ENCODE peak calls at places on chromosomes 4 and X, in ten cellular contexts. T is mammary epithelial cell, L is heart right ventricle, C is SK-N-SH, U is BJ, Y is hepatocyte, M is cardiac muscle cell, X is prostate gland, Z is AG09309, B is lower lobe of right lung. K is an unnamed sample.

GRCh38 chr4:14749910-14750309 is 252.4 kb upstream of the CPEB2 start:
- DNase-seq in X (peak), T (peak), M (peak), C (peak), U (no peak), B (peak), Y (peak), Z (no peak), L (peak), K (no peak)

GRCh38 chr4:19399001-19399400 is 852.7 kb upstream of the SLIT2 start:
- DNase-seq in B (no peak), M (no peak), L (no peak), T (no peak), X (no peak), C (no peak), Y (no peak), U (no peak), Z (peak), K (no peak)

GRCh38 chrX:129529685-129530281 is 6.5 kb upstream of the SMARCA1 start:
- DNase-seq in C (peak), M (peak), Y (peak), T (peak), Z (no peak), B (no peak), L (no peak), X (no peak), U (no peak), K (no peak)

GRCh38 chrX:64885850-64886249 is 90.4 kb downstream of the ZC4H2 start:
- DNase-seq in L (no peak), B (no peak), Z (no peak), Y (no peak), T (no peak), M (no peak), X (no peak), U (no peak), C (peak), K (no peak)

GRCh38 chrX:18885317-18886004 is 98.5 kb downstream of the PHKA2 start:
- DNase-seq in B (no peak), U (no peak), C (no peak), Z (no peak), L (no peak), X (no peak), M (peak), Y (peak), T (no peak), K (no peak)

GRCh38 chrX:65488496-65488895 is 46.1 kb downstream of the LAS1L start:
- DNase-seq in C (no peak), B (no peak), M (peak), L (no peak), T (no peak), U (peak), Z (no peak), Y (no peak), X (no peak), K (peak)

GRCh38 chr4:153564630-153565525 is 98.7 kb downstream of the TMEM131L start:
- DNase-seq in X (no peak), Y (peak), B (no peak), C (no peak), Z (no peak), U (no peak), T (no peak), M (no peak), L (no peak), K (peak)

GRCh38 chr4:39054497-39054896 is 7.5 kb upstream of the KLHL5 start:
- DNase-seq in C (no peak), U (no peak), Y (no peak), B (no peak), Z (no peak), L (no peak), X (no peak), T (no peak), M (no peak), K (no peak)

GRCh38 chrX:28135378-28136047 is 154.3 kb upstream of the DCAF8L1 start:
- DNase-seq in L (no peak), Y (no peak), C (no peak), T (no peak), Z (no peak), M (peak), U (no peak), X (no peak), B (no peak), K (peak)

GRCh38 chrX:53223955-53224859 is 800 bp downstream of the KDM5C start:
- DNase-seq in L (no peak), Y (peak), T (peak), B (no peak), M (peak), C (peak), U (no peak), Z (peak), X (no peak), K (peak)

GRCh38 chr4:95546866-95547707 is 1.7 kb downstream of the UNC5C start:
- DNase-seq in U (no peak), M (no peak), L (no peak), B (no peak), Y (no peak), T (peak), Z (no peak), X (no peak), C (peak), K (peak)

GRCh38 chr4:140346136-140346535 is 27.3 kb upstream of the SCOC start:
- DNase-seq in L (no peak), C (no peak), Z (no peak), M (no peak), B (no peak), Y (no peak), T (no peak), X (no peak), U (no peak), K (no peak)

GRCh38 chrX:77447339-77448149 is at the start of gene FGF16:
- DNase-seq in L (no peak), B (no peak), M (no peak), C (peak), U (no peak), T (no peak), Y (no peak), Z (no peak), X (no peak), K (peak)

GRCh38 chr4:120692964-120693363 is 229.6 kb downstream of the PRDM5 start:
- DNase-seq in L (no peak), Z (peak), B (no peak), T (peak), M (peak), X (no peak), Y (peak), U (peak), C (no peak), K (peak)

GRCh38 chrX:42028113-42028512 is 104.8 kb upstream of the CASK start:
- DNase-seq in B (no peak), X (no peak), T (no peak), C (peak), L (no peak), M (no peak), Y (peak), U (no peak), Z (no peak), K (no peak)

GRCh38 chrX:116930311-116930710 is 467.5 kb upstream of the CT83 start:
- DNase-seq in T (no peak), L (no peak), M (no peak), U (no peak), C (no peak), X (no peak), B (no peak), Y (no peak), Z (no peak), K (no peak)

GRCh38 chr4:167524091-167524490 is 289.8 kb upstream of the SPOCK3 start:
- DNase-seq in U (no peak), B (no peak), Z (no peak), C (no peak), L (no peak), M (no peak), X (no peak), T (no peak), Y (no peak), K (no peak)

GRCh38 chr4:135239964-135240363 is 1038.4 kb upstream of the PABPC4L start:
- DNase-seq in X (no peak), Y (no peak), T (no peak), B (no peak), C (no peak), Z (no peak), U (no peak), M (no peak), L (no peak), K (no peak)

GRCh38 chrX:115616943-115617563 is 56.1 kb downstream of the PLS3 start:
- DNase-seq in Y (peak), L (no peak), X (no peak), T (peak), C (peak), B (no peak), Z (peak), U (peak), M (peak), K (peak)
- H3K4me3 ChIP-seq in Y (no peak), L (no peak), X (no peak), T (no peak), C (no peak), B (no peak), Z (no peak), U (no peak), M (no peak), K (no peak)

GRCh38 chr4:6474053-6474568 is 1.7 kb upstream of the PPP2R2C start:
- DNase-seq in Z (no peak), M (no peak), Y (no peak), U (no peak), T (no peak), C (peak), X (no peak), L (no peak), B (no peak), K (no peak)
- TF ChIP-seq CTCF in Z (peak), M (peak), Y (peak), U (peak), T (peak), C (no peak), X (no peak), L (no peak), B (no peak), K (peak)

GRCh38 chr4:109728385-109728784 is 1.5 kb downstream of the PLA2G12A start:
- DNase-seq in L (no peak), C (no peak), Y (no peak), T (no peak), B (no peak), Z (no peak), U (no peak), M (no peak), X (no peak), K (no peak)
- H3K4me3 ChIP-seq in L (peak), C (peak), Y (peak), T (peak), B (peak), Z (no peak), U (peak), M (peak), X (no peak), K (peak)

GRCh38 chr4:165118256-165118909 is 5.7 kb upstream of the TMEM192 start:
- DNase-seq in M (no peak), X (no peak), T (no peak), Z (no peak), Y (no peak), C (no peak), L (no peak), B (no peak), U (no peak), K (no peak)

GRCh38 chr4:165115301-165115700 is 2.6 kb upstream of the TMEM192 start:
- DNase-seq in B (no peak), M (no peak), T (peak), U (no peak), X (no peak), L (no peak), Z (no peak), C (no peak), Y (no peak), K (no peak)

GRCh38 chr4:165111906-165112257 is 778 bp downstream of the TMEM192 start:
- DNase-seq in U (no peak), Z (no peak), L (no peak), B (no peak), T (no peak), X (no peak), C (no peak), Y (no peak), M (no peak), K (no peak)

GRCh38 chr4:165106518-165106917 is 6.1 kb downstream of the TMEM192 start:
- DNase-seq in Y (peak), Z (no peak), L (no peak), B (no peak), T (no peak), C (no peak), X (no peak), U (no peak), M (no peak), K (no peak)

DNA sequence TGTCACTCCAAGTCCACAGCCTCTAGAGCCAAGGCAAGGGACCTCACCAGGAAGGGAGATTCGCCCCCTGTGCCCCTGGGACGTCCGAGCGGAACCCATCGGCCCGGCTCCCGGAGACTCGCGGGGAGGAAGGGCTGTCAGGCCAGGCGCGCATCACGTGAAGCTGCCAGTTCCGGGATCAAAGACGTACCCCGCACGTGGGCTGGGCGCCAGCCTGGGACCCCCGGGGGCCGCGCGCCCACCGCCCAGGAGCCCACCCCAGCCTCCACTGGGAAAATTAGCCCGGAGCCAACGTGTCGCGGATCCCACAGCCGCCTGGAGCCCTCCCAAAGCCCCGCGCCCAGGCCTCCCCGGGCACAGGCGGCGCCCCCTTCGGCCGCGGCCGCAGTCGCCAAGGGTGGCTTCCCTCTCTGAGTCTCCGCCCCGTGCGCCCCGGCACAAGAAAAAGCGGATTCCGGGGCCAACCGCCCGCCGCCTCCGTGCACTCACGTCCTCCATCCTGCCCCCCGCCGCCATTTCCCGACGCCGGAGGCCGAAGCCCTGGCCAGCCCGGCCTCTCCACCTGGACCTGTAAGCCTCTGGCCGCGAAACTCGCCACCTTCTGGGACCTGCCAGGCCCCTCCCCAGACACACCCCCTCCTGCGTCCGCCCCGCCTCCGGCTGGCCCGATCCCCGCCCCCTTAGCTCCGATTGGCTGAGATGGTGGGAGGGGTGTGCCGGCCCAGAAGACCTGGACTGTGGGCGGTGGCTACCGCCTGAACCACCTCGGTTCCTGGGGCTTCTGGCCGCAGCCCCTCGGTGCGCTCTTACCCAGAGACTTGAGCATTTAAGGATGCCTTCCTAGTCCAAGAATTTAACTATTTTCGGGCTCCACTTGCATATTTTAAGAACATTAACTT is at the start of gene TMEM192:
- DNase-seq in T (peak), Z (peak), B (peak), L (peak), M (peak), X (peak), C (peak), U (peak), Y (peak), K (peak)
- TF ChIP-seq CTCF in T (peak), Z (peak), B (peak), L (peak), M (peak), X (no peak), C (peak), U (no peak), Y (peak), K (peak)

GRCh38 chrX:124358796-124359386 is 12.5 kb downstream of the SH2D1A start:
- DNase-seq in U (no peak), X (no peak), M (no peak), Y (no peak), C (no peak), T (no peak), Z (no peak), L (no peak), B (no peak), K (no peak)
- H3K4me3 ChIP-seq in U (no peak), X (no peak), M (no peak), Y (no peak), C (no peak), T (no peak), Z (no peak), L (no peak), B (no peak), K (no peak)

DNA sequence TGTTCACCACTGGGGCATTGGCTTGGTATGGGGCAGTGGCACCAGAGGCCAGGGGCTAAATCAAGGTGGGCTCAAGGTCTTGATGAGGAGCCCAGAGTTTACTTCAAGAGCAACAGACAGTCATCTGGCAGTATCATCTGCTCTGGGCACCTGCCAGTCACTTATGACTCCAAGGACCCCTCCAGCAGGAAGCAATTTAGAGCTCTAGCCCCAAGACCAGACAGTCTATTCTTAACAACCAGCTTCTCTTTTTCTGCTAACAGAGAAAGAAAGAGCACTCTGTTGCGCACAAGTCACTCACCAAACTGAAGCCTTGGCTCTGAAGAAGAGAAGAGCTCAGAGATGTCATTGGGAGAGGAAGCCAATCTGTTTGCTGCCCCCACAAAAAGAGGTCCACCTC is 309.2 kb downstream of the HS3ST1 start:
- DNase-seq in C (no peak), Z (no peak), U (no peak), B (no peak), M (no peak), L (no peak), Y (no peak), T (no peak), X (no peak), K (no peak)
- TF ChIP-seq CTCF in C (no peak), Z (no peak), U (no peak), B (no peak), M (no peak), L (no peak), Y (no peak), T (no peak), X (no peak), K (no peak)

DNA sequence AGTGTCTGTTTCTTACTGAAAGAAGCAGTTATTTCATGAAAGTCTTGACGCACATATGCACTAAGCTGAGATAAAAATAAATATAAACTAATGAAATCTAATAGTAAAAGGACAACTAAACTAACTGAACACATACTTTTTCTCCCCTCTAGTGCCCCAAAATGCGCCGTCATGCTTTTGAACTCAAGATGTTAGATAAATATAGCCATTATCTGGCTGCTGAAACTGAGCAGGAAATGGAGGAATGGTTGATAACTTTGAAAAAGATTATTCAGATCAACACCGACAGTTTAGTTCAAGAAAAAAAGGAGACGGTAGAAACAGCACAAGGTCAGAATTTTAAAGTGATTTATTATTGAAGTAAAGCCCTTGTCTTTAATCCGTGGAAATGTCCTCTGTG is 70.2 kb downstream of the DOCK11 start:
- DNase-seq in C (no peak), B (no peak), X (no peak), T (no peak), L (no peak), U (no peak), M (peak), Z (no peak), Y (no peak), K (no peak)
- H3K4me3 ChIP-seq in C (no peak), B (no peak), X (no peak), T (no peak), L (no peak), U (no peak), M (no peak), Z (no peak), Y (no peak), K (no peak)

DNA sequence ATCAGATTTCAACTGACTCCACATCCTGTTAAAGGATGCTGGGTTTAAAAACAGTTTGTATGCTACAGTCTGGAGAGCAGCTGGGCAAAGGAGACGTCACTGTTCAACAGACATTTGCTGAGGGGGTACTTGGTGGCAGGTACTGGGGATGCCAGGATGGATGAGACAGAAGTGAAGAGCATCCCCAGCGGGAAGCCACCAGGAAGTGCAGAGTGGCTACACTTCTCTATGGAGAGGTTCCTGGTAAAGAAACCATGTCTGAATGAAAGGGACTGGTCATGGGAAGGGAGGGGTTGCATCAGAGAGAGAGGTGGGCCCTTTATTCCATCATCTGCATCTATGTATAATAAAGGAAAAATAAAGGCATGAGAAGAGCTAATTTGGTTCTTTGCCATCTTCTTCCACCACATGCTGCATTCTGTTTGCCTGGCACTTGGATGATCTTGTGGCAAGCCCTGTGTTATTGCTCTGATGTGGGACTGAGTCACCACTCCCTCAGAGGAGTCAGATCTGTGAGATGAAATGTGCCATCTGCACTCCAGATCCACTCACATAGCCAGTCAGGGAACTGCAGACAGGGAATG is 144.9 kb downstream of the SOWAHB start:
- DNase-seq in C (peak), U (peak), M (peak), Y (peak), X (no peak), Z (peak), B (no peak), T (peak), L (no peak), K (peak)
- TF ChIP-seq CTCF in C (peak), U (no peak), M (no peak), Y (no peak), X (no peak), Z (no peak), B (no peak), T (no peak), L (no peak), K (no peak)

K was measured in foreskin fibroblast.